ENCODE peak calls at places on chromosomes 5 and 9, in five cellular contexts. Z, A, U, C and F are unnamed samples. For H3K36me3, the result is how much of the 10 kb centered on the place peaks cover.

GRCh38 chr5:71836547-71837112 is 117.6 kb downstream of the CARTPT start:
- DNase-seq in A (no peak), C (no peak), Z (no peak), U (no peak), F (no peak)

GRCh38 chr5:170986598-170986997 is 124.8 kb downstream of the RANBP17 start:
- DNase-seq in C (peak), U (no peak), Z (no peak), A (no peak), F (no peak)

GRCh38 chr5:9820696-9821449 is 190.7 kb upstream of the TAS2R1 start:
- DNase-seq in Z (no peak), A (no peak), U (no peak), C (no peak), F (no peak)

GRCh38 chr5:127028822-127029457 is 1.4 kb downstream of the MARCHF3 start:
- DNase-seq in U (peak), A (no peak), Z (no peak), C (peak), F (peak)

GRCh38 chr9:86648828-86649170 is 294.6 kb upstream of the TUT7 start:
- DNase-seq in U (no peak), A (no peak), C (no peak), Z (no peak), F (no peak)

GRCh38 chr5:74963407-74963806 is 89.0 kb downstream of the GCNT4 start:
- DNase-seq in Z (no peak), A (no peak), C (no peak), U (no peak), F (no peak)

GRCh38 chr5:6772886-6773285 is 59.7 kb downstream of the TENT4A start:
- DNase-seq in Z (no peak), A (no peak), C (no peak), U (no peak), F (no peak)

GRCh38 chr9:75001719-75002421 is 26.2 kb downstream of the CARNMT1 start:
- DNase-seq in U (no peak), Z (no peak), C (peak), A (peak), F (no peak)

GRCh38 chr5:115895821-115896220 is 54.1 kb downstream of the AP3S1 start:
- DNase-seq in C (no peak), U (no peak), Z (no peak), A (no peak), F (no peak)

GRCh38 chr9:96859461-96860198 is 5.3 kb upstream of the ZNF782 start:
- DNase-seq in C (no peak), A (peak), Z (no peak), U (peak), F (no peak)

GRCh38 chr9:77764894-77765780 is 117.0 kb upstream of the GNA14 start:
- DNase-seq in A (no peak), C (peak), U (no peak), Z (no peak), F (no peak)

GRCh38 chr9:128702949-128703615 is 779 bp downstream of the PKN3 start:
- DNase-seq in Z (peak), U (peak), C (peak), A (no peak), F (peak)

GRCh38 chr5:79684782-79685181 is 4.9 kb upstream of the CMYA5 start:
- DNase-seq in C (no peak), U (no peak), A (no peak), Z (no peak), F (no peak)
- H3K36me3 ChIP-seq in C (under half), U (under half), A (under half), Z (half or more), F (under half)

GRCh38 chr5:131491749-131492148 is 143.3 kb downstream of the RAPGEF6 start:
- DNase-seq in Z (no peak), C (no peak), U (no peak), A (no peak), F (no peak)
- H3K36me3 ChIP-seq in Z (half or more), C (under half), U (under half), A (under half), F (under half)

GRCh38 chr5:87115839-87116364 is 151.8 kb upstream of the RASA1 start:
- DNase-seq in Z (no peak), A (no peak), C (no peak), U (no peak), F (no peak)
- H3K36me3 ChIP-seq in Z (under half), A (under half), C (under half), U (under half), F (under half)

GRCh38 chr9:110160685-110161084 is 47.3 kb downstream of the C9orf152 start:
- DNase-seq in A (no peak), C (no peak), U (no peak), Z (no peak), F (no peak)
- H3K36me3 ChIP-seq in A (under half), C (under half), U (under half), Z (under half), F (under half)

GRCh38 chr9:35714579-35715252 is 17.3 kb downstream of the TLN1 start:
- DNase-seq in A (no peak), C (no peak), Z (no peak), U (no peak), F (no peak)

GRCh38 chr9:35713578-35713977 is 18.4 kb downstream of the TLN1 start:
- DNase-seq in U (no peak), Z (no peak), C (no peak), A (no peak), F (no peak)

GRCh38 chr9:35717132-35717870 is 14.7 kb downstream of the TLN1 start:
- DNase-seq in C (no peak), U (no peak), Z (no peak), A (no peak), F (peak)

GRCh38 chr9:35714123-35714522 is 17.9 kb downstream of the TLN1 start:
- DNase-seq in A (no peak), C (no peak), Z (no peak), U (no peak), F (peak)

DNA sequence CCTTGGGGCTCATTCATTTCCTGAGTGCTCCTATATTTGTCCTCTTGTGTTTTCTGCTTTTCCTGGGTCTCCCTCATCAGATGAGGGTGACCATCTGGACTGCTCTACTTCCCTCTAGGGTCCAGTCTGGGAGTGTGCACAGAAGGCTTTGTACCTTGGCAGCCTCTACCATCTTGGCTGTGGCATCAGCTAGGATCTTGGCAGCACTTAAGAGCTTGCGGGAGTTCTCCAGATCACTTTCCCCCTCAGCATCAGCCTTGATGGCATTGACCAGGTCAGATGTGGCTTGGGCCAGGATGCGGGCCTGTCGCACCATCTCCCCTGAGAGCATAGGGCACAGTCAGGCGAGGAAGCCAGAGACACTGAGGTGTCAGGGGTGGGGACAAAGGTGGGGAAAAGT is 15.8 kb downstream of the TLN1 start:
- DNase-seq in A (no peak), U (no peak), Z (no peak), C (no peak), F (peak)
- H3K36me3 ChIP-seq in A (under half), U (half or more), Z (half or more), C (under half), F (under half)

GRCh38 chr5:90709323-90710148 is 150.9 kb downstream of the ADGRV1 start:
- DNase-seq in C (peak), A (peak), U (peak), Z (no peak), F (no peak)

GRCh38 chr5:90707698-90708097 is 149.1 kb downstream of the ADGRV1 start:
- DNase-seq in Z (no peak), C (no peak), U (no peak), A (no peak), F (no peak)
- H3K36me3 ChIP-seq in Z (under half), C (under half), U (under half), A (under half), F (under half)